ENCODE peak calls at places on chromosomes 13 and 19, in four cellular contexts. N is stimulated activated CD4-positive, alpha-beta T cell treated with anti-CD3 and anti-CD28 coated beads, Interleukin-12 subunit alpha, Interleukin-12 subunit beta, amount 100 ng/mL, for 4 hours; Q is effector memory CD8-positive, alpha-beta T cell; R is activated T-cell treated with anti-CD3 and anti-CD28 coated beads for 1 hour. X is an unnamed sample.
A peak's percentile ranks its signal among the peaks of the same experiment; 100 is the strongest.

GRCh38 chr13:97122381-97122996 is 99.6 kb upstream of the MBNL2 start:
- DNase-seq in N (no peak), Q (no peak), R (no peak), X (no peak)

GRCh38 chr19:39796000-39796498 is 17.4 kb downstream of the LEUTX start:
- DNase-seq in N (no peak), Q (no peak), R (no peak), X (no peak)

GRCh38 chr19:13012690-13013608 is 17.7 kb downstream of the NFIX start:
- DNase-seq in N (peak; percentile 28), Q (peak; percentile 18), R (no peak), X (no peak)

GRCh38 chr19:39212377-39212742 is 8.3 kb upstream of the SYCN start:
- DNase-seq in N (peak; percentile 43), Q (peak; percentile 60), R (peak; percentile 52), X (no peak)

GRCh38 chr19:4115050-4115817 is 8.7 kb downstream of the MAP2K2 start:
- DNase-seq in N (peak; percentile 42), Q (peak; percentile 67), R (peak; percentile 53), X (no peak)

GRCh38 chr19:35462476-35462953 is 14.5 kb downstream of the FFAR2 start:
- DNase-seq in N (no peak), Q (peak; percentile 56), R (peak; percentile 22), X (no peak)

GRCh38 chr19:5585461-5586299 is 17.9 kb upstream of the TINCR start:
- DNase-seq in N (peak; percentile 38), Q (peak; percentile 58), R (peak; percentile 23), X (no peak)

GRCh38 chr19:57419439-57419838 is 8.5 kb downstream of the ZNF17 start:
- DNase-seq in N (no peak), Q (no peak), R (no peak), X (no peak)

GRCh38 chr19:47637550-47637949 is 28.6 kb downstream of the BICRA start:
- DNase-seq in N (no peak), Q (no peak), R (no peak), X (no peak)

GRCh38 chr13:44011036-44011435 is 131.3 kb downstream of the LACC1 start:
- DNase-seq in N (no peak), Q (no peak), R (no peak), X (no peak)

GRCh38 chr13:84843368-84843767 is 955.9 kb downstream of the SLITRK6 start:
- DNase-seq in N (no peak), Q (no peak), R (no peak), X (no peak)

GRCh38 chr19:47901370-47901769 is 15.3 kb upstream of the SULT2A1 start:
- DNase-seq in N (no peak), Q (no peak), R (no peak), X (no peak)

GRCh38 chr13:51728275-51728673 is 75.7 kb downstream of the DHRS12 start:
- DNase-seq in N (no peak), Q (no peak), R (no peak), X (no peak)

GRCh38 chr19:5456130-5456835 is 1.1 kb downstream of the ZNRF4 start:
- DNase-seq in N (no peak), Q (no peak), R (no peak), X (no peak)

GRCh38 chr13:39266426-39266825 is 228.2 kb downstream of the NHLRC3 start:
- DNase-seq in N (no peak), Q (no peak), R (no peak), X (no peak)

GRCh38 chr19:42184401-42184861 is 33.0 kb downstream of the DEDD2 start:
- DNase-seq in N (peak; percentile 67), Q (peak; percentile 47), R (peak; percentile 69), X (no peak)

GRCh38 chr13:38905081-38905480 is 85.5 kb downstream of the STOML3 start:
- DNase-seq in N (no peak), Q (no peak), R (no peak), X (no peak)

GRCh38 chr13:83216521-83217245 is 665.6 kb downstream of the SLITRK1 start:
- DNase-seq in N (no peak), Q (no peak), R (no peak), X (no peak)

GRCh38 chr13:93249259-93249917 is 22.8 kb downstream of the GPC6 start:
- DNase-seq in N (no peak), Q (no peak), R (no peak), X (no peak)

GRCh38 chr19:7869453-7869909 is 4.7 kb downstream of the PRR36 start:
- DNase-seq in N (peak; percentile 79), Q (peak; percentile 83), R (peak; percentile 75), X (no peak)

GRCh38 chr19:16676101-16676798 is 15.3 kb downstream of the TMEM38A start:
- DNase-seq in N (no peak), Q (no peak), R (no peak), X (no peak)

GRCh38 chr19:49896863-49897621 is at the start of gene IL4I1:
- DNase-seq in N (peak; percentile 50), Q (peak; percentile 76), R (peak; percentile 33), X (no peak)

GRCh38 chr13:97288486-97288900 is 66.4 kb downstream of the MBNL2 start:
- DNase-seq in N (no peak), Q (no peak), R (no peak), X (no peak)

GRCh38 chr19:51019544-51019925 is at the start of gene KLK10:
- DNase-seq in N (no peak), Q (no peak), R (no peak), X (no peak)

GRCh38 chr19:45782162-45782623 is at the start of gene DMPK:
- DNase-seq in N (no peak), Q (no peak), R (no peak), X (no peak)

GRCh38 chr19:30224689-30225606 is 147.2 kb upstream of the ZNF536 start:
- DNase-seq in N (no peak), Q (no peak), R (no peak), X (no peak)

GRCh38 chr13:100300708-100301107 is 211.8 kb downstream of the PCCA start:
- DNase-seq in N (no peak), Q (no peak), R (no peak), X (no peak)

GRCh38 chr19:44576843-44577565 is 36.4 kb upstream of the IGSF23 start:
- DNase-seq in N (peak; percentile 8), Q (no peak), R (no peak), X (no peak)

GRCh38 chr13:25062479-25062878 is 33.5 kb upstream of the PABPC3 start:
- DNase-seq in N (no peak), Q (no peak), R (no peak), X (no peak)

GRCh38 chr19:13022859-13023636 is 27.8 kb downstream of the NFIX start:
- DNase-seq in N (no peak), Q (no peak), R (no peak), X (no peak)